ENCODE peak calls at places on chromosomes 7 and 10, in six cellular contexts. A, D, C, G, M and P are unnamed samples.

GRCh38 chr7:148916186-148916585 is 32.1 kb upstream of the EZH2 start:
- DNase-seq in A (no peak), D (peak), C (no peak), G (no peak), M (no peak), P (no peak)

GRCh38 chr7:34530211-34530610 is 127.8 kb upstream of the NPSR1 start:
- DNase-seq in A (no peak), D (no peak), C (no peak), G (no peak), M (no peak), P (no peak)

GRCh38 chr7:43041105-43041504 is 71.3 kb upstream of the HECW1 start:
- DNase-seq in A (no peak), D (no peak), C (no peak), G (no peak), M (no peak), P (no peak)

GRCh38 chr10:3961082-3961481 is 176.1 kb upstream of the KLF6 start:
- DNase-seq in A (no peak), D (no peak), C (no peak), G (peak), M (no peak), P (peak)

GRCh38 chr7:18405731-18406130 is 89.8 kb upstream of the HDAC9 start:
- DNase-seq in A (no peak), D (no peak), C (no peak), G (no peak), M (no peak), P (no peak)

GRCh38 chr7:22094413-22095304 is 149.0 kb upstream of the CDCA7L start:
- DNase-seq in A (no peak), D (peak), C (no peak), G (no peak), M (no peak), P (no peak)

GRCh38 chr7:81159402-81159801 is 240.6 kb upstream of the SEMA3C start:
- DNase-seq in A (no peak), D (peak), C (no peak), G (no peak), M (no peak), P (no peak)

GRCh38 chr10:91409069-91409868 is 875 bp upstream of the HECTD2 start:
- DNase-seq in A (peak), D (peak), C (peak), G (peak), M (peak), P (no peak)

GRCh38 chr7:128106840-128107239 is 75.6 kb upstream of the LRRC4 start:
- DNase-seq in A (no peak), D (no peak), C (no peak), G (no peak), M (no peak), P (no peak)

GRCh38 chr10:34206078-34206477 is 609.0 kb downstream of the PARD3 start:
- DNase-seq in A (no peak), D (no peak), C (no peak), G (no peak), M (no peak), P (no peak)

GRCh38 chr7:28407643-28408042 is 4.7 kb upstream of the CREB5 start:
- DNase-seq in A (no peak), D (peak), C (no peak), G (no peak), M (peak), P (no peak)

GRCh38 chr7:85454904-85455303 is 268.0 kb upstream of the SEMA3D start:
- DNase-seq in A (no peak), D (no peak), C (no peak), G (no peak), M (no peak), P (no peak)

GRCh38 chr10:97383159-97383558 is 18.0 kb downstream of the RRP12 start:
- DNase-seq in A (no peak), D (no peak), C (no peak), G (no peak), M (no peak), P (no peak)

GRCh38 chr10:85646312-85646711 is 720.3 kb downstream of the GRID1 start:
- DNase-seq in A (no peak), D (peak), C (peak), G (no peak), M (peak), P (no peak)

GRCh38 chr7:37349979-37350590 is 98.6 kb downstream of the ELMO1 start:
- DNase-seq in A (no peak), D (no peak), C (no peak), G (no peak), M (no peak), P (no peak)

GRCh38 chr7:5620459-5620881 is 161.0 kb downstream of the RNF216 start:
- DNase-seq in A (no peak), D (no peak), C (no peak), G (no peak), M (no peak), P (no peak)

GRCh38 chr10:62924344-62924748 is 108.2 kb upstream of the EGR2 start:
- DNase-seq in A (no peak), D (no peak), C (no peak), G (no peak), M (peak), P (no peak)

GRCh38 chr7:32479574-32480200 is 10.5 kb downstream of the LSM5 start:
- DNase-seq in A (no peak), D (peak), C (peak), G (no peak), M (peak), P (no peak)

GRCh38 chr10:110684800-110685446 is 40.8 kb downstream of the RBM20 start:
- DNase-seq in A (no peak), D (peak), C (no peak), G (no peak), M (no peak), P (no peak)

GRCh38 chr7:127336458-127336857 is 56.0 kb downstream of the ZNF800 start:
- DNase-seq in A (no peak), D (no peak), C (no peak), G (no peak), M (no peak), P (no peak)

GRCh38 chr7:137983308-137984008 is 18.4 kb downstream of the CREB3L2 start:
- DNase-seq in A (no peak), D (no peak), C (no peak), G (no peak), M (peak), P (no peak)

GRCh38 chr10:113309791-113310190 is 243.1 kb upstream of the HABP2 start:
- DNase-seq in A (no peak), D (no peak), C (no peak), G (no peak), M (no peak), P (no peak)

GRCh38 chr10:80855348-80855971 is 317.8 kb downstream of the SH2D4B start:
- DNase-seq in A (no peak), D (no peak), C (no peak), G (no peak), M (peak), P (no peak)

GRCh38 chr7:151271699-151272355 is 23.3 kb upstream of the SMARCD3 start:
- DNase-seq in A (no peak), D (no peak), C (no peak), G (no peak), M (peak), P (no peak)

GRCh38 chr7:44624306-44624705 is 17.9 kb downstream of the OGDH start:
- DNase-seq in A (no peak), D (no peak), C (no peak), G (no peak), M (no peak), P (no peak)

GRCh38 chr7:135575296-135575695 is 17.6 kb downstream of the NUP205 start:
- DNase-seq in A (no peak), D (peak), C (no peak), G (no peak), M (no peak), P (no peak)